ENCODE peak calls at places on chromosomes 7 and 10, in five cellular contexts. I is dorsolateral prefrontal cortex, J is HFFc6, M is B cell, F is AG04450. U is an unnamed sample.

GRCh38 chr7:44973610-44974401 is 5.0 kb downstream of the MYO1G start:
- DNase-seq in J (no peak), F (no peak), I (no peak), M (no peak), U (peak)

GRCh38 chr7:2012981-2013380 is 219.8 kb downstream of the MAD1L1 start:
- DNase-seq in F (no peak), I (peak), M (no peak), J (peak), U (no peak)

GRCh38 chr7:101094791-101095375 is 9.6 kb downstream of the TRIM56 start:
- DNase-seq in J (peak), F (peak), M (no peak), I (no peak), U (peak)

GRCh38 chr10:99993994-99994689 is 15.6 kb downstream of the DNMBP start:
- DNase-seq in I (no peak), M (peak), F (no peak), J (peak), U (peak)

GRCh38 chr7:158975526-158976467 is 119.4 kb downstream of the DYNC2I1 start:
- DNase-seq in M (no peak), I (no peak), F (no peak), J (no peak), U (peak)

GRCh38 chr7:14841850-14842249 is 60.7 kb downstream of the DGKB start:
- DNase-seq in F (no peak), M (no peak), J (peak), I (no peak), U (no peak)

GRCh38 chr7:22647451-22648257 is 79.3 kb upstream of the IL6 start:
- DNase-seq in M (no peak), I (no peak), J (peak), F (peak), U (no peak)

GRCh38 chr7:93147358-93147757 is 827 bp downstream of the SAMD9L start:
- DNase-seq in I (no peak), M (no peak), F (no peak), J (no peak), U (peak)

GRCh38 chr10:75525646-75526045 is 94.2 kb downstream of the LRMDA start:
- DNase-seq in J (no peak), M (no peak), I (no peak), F (no peak), U (no peak)

GRCh38 chr10:85430991-85431390 is 935.6 kb downstream of the GRID1 start:
- DNase-seq in F (no peak), J (no peak), M (no peak), I (no peak), U (no peak)

GRCh38 chr7:47254081-47255006 is 327.6 kb downstream of the TNS3 start:
- DNase-seq in M (peak), I (peak), J (peak), F (no peak), U (peak)

GRCh38 chr7:4157651-4158050 is 524.4 kb upstream of the FOXK1 start:
- DNase-seq in I (no peak), F (no peak), M (no peak), J (no peak), U (no peak)

GRCh38 chr10:44976352-44977198 is 2.0 kb downstream of the DEPP1 start:
- DNase-seq in J (no peak), F (no peak), M (no peak), I (no peak), U (no peak)

GRCh38 chr7:99665312-99665759 is 14.5 kb downstream of the CYP3A5 start:
- DNase-seq in J (no peak), M (no peak), F (no peak), I (no peak), U (peak)

GRCh38 chr7:333399-333776 is 43.4 kb downstream of the FOXL3 start:
- DNase-seq in F (no peak), M (no peak), I (no peak), J (peak), U (no peak)

GRCh38 chr7:44769381-44770209 is 20.9 kb downstream of the ZMIZ2 start:
- DNase-seq in M (peak), F (no peak), J (peak), I (no peak), U (peak)

GRCh38 chr7:117777335-117778150 is 95.7 kb downstream of the CTTNBP2 start:
- DNase-seq in F (no peak), J (no peak), I (no peak), M (no peak), U (no peak)

GRCh38 chr7:43112941-43113621 is 634 bp downstream of the HECW1 start:
- DNase-seq in I (no peak), M (peak), F (no peak), J (no peak), U (no peak)

GRCh38 chr7:84921154-84921553 is 265.7 kb downstream of the SEMA3D start:
- DNase-seq in I (no peak), F (no peak), J (no peak), M (no peak), U (no peak)

GRCh38 chr10:97355571-97355975 is 21.0 kb upstream of the FRAT2 start:
- DNase-seq in F (no peak), M (no peak), I (peak), J (no peak), U (no peak)

GRCh38 chr7:98994046-98994944 is 116.0 kb downstream of the TRRAP start:
- DNase-seq in I (peak), M (no peak), J (no peak), F (no peak), U (no peak)

GRCh38 chr7:118731854-118732253 is 507.4 kb downstream of the ANKRD7 start:
- DNase-seq in I (no peak), J (no peak), M (no peak), F (no peak), U (no peak)

GRCh38 chr10:124703778-124704427 is 40.3 kb downstream of the FAM53B start:
- DNase-seq in F (no peak), M (no peak), J (no peak), I (peak), U (no peak)

GRCh38 chr10:24989867-24990266 is 26.1 kb downstream of the ENKUR start:
- DNase-seq in I (no peak), F (no peak), J (no peak), M (no peak), U (no peak)
- TF ChIP-seq CTCF in I (peak), F (peak), J (peak), M (no peak), U (peak)

DNA sequence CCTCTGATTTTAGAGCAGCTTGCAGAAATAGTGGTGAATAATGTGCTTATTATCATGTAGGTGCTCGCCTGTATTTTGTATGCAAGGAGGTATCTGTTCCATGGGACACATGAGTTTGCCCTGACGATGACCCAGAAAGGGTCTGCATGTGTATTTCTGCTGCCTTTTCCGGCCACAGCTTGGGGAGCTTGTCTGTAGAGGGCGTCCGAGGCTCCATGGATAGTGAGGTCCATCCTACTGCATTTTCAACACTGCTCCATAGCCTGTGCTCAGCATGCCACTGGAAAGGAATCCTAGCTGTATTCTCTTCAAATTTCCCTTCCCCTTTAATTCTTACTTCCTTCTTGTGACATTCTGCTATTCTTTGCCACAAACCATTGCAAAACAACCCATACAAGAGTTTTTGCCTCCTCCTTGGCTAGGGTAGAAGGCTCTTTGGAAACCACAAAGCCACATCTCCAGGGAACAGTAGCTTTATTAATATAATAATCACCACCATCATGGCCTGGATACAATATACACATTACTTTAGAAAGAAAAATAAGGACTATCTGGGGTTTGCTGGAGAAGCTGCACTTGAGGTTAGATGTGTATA is 127.7 kb downstream of the DYNC1I1 start:
- DNase-seq in I (no peak), M (no peak), J (no peak), F (no peak), U (no peak)
- TF ChIP-seq CTCF in I (no peak), M (no peak), J (no peak), F (no peak), U (no peak)

GRCh38 chr7:113421696-113422330 is 303.5 kb upstream of the SMIM30 start:
- DNase-seq in J (peak), M (peak), I (peak), F (peak), U (peak)
- TF ChIP-seq CTCF in J (peak), M (peak), I (peak), F (peak), U (peak)

GRCh38 chr7:116525298-116525912 is 569 bp downstream of the CAV1 start:
- DNase-seq in J (no peak), I (no peak), M (peak), F (no peak), U (peak)
- TF ChIP-seq CTCF in J (no peak), I (no peak), M (no peak), F (no peak), U (no peak)

GRCh38 chr10:71773221-71773971 is at the start of gene VSIR:
- DNase-seq in J (peak), M (peak), I (peak), F (peak), U (peak)
- TF ChIP-seq CTCF in J (peak), M (peak), I (peak), F (peak), U (peak)

DNA sequence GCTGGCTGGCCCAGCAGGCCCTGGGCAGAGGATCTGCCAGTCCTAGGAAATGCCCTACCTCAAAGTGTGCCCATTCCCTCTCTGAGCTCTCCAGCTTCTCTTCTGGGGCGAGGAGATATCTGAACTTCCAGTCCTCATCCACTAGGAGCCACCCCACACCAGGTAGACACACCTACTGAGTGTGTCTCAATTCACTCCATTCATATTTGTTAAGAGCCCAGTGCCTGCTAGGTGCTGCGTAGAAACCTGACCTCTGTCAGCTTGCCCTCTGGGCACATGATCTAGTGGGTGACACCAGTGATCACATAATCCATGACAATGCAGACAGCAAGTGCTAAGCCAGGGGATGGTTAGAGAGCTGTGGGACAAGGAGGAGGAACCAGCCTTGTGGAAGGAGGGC is 81.5 kb downstream of the COL13A1 start:
- DNase-seq in J (no peak), M (no peak), F (no peak), I (no peak), U (no peak)
- TF ChIP-seq CTCF in J (no peak), M (no peak), F (no peak), I (no peak), U (no peak)